ENCODE peak calls at places on chromosomes 13 and 19, in four cellular contexts. One of them, this sample, is unnamed.

GRCh38 chr13:37107868-37108267 is 2.4 kb upstream of the CSNK1A1L start:
- DNase-seq in H1: no peak
- DNase-seq in HepG2: no peak
- DNase-seq in GM12878: no peak
- DNase-seq in this sample: no peak

GRCh38 chr13:53197424-53197823 is 168.8 kb downstream of the OLFM4 start:
- DNase-seq in H1: no peak
- DNase-seq in HepG2: no peak
- DNase-seq in GM12878: no peak
- DNase-seq in this sample: no peak

GRCh38 chr19:13015361-13016231 is 20.3 kb downstream of the NFIX start:
- DNase-seq in H1: no peak
- DNase-seq in HepG2: no peak
- DNase-seq in GM12878: no peak
- DNase-seq in this sample: no peak

GRCh38 chr19:41910992-41911888 is 17.0 kb downstream of the ERFL start:
- DNase-seq in H1: no peak
- DNase-seq in HepG2: no peak
- DNase-seq in GM12878: no peak
- DNase-seq in this sample: no peak

GRCh38 chr13:27311518-27312208 is 41.0 kb downstream of the RASL11A start:
- DNase-seq in H1: no peak
- DNase-seq in HepG2: no peak
- DNase-seq in GM12878: no peak
- DNase-seq in this sample: no peak

GRCh38 chr13:113639661-113640262 is 18.2 kb downstream of the ATP4B start:
- DNase-seq in H1: no peak
- DNase-seq in HepG2: no peak
- DNase-seq in GM12878: no peak
- DNase-seq in this sample: no peak

GRCh38 chr13:38386421-38386820 is 36.8 kb downstream of the UFM1 start:
- DNase-seq in H1: no peak
- DNase-seq in HepG2: no peak
- DNase-seq in GM12878: no peak
- DNase-seq in this sample: no peak

GRCh38 chr13:97076898-97077297 is 82.6 kb upstream of the OXGR1 start:
- DNase-seq in H1: no peak
- DNase-seq in HepG2: no peak
- DNase-seq in GM12878: no peak
- DNase-seq in this sample: no peak

GRCh38 chr13:53028637-53029121 is at the start of gene OLFM4:
- DNase-seq in H1: no peak
- DNase-seq in HepG2: no peak
- DNase-seq in GM12878: no peak
- DNase-seq in this sample: no peak

GRCh38 chr19:8686549-8686948 is 12.0 kb downstream of the ACTL9 start:
- DNase-seq in H1: no peak
- DNase-seq in HepG2: no peak
- DNase-seq in GM12878: no peak
- DNase-seq in this sample: no peak

GRCh38 chr19:17234911-17235617 is 9.0 kb downstream of the OCEL1 start:
- DNase-seq in H1: no peak
- DNase-seq in HepG2: no peak
- DNase-seq in GM12878: no peak
- DNase-seq in this sample: no peak

GRCh38 chr19:17236831-17237543 is 8.7 kb downstream of the NR2F6 start:
- DNase-seq in H1: no peak
- DNase-seq in HepG2: no peak
- DNase-seq in GM12878: no peak
- DNase-seq in this sample: no peak

GRCh38 chr19:17237747-17238706 is 7.7 kb downstream of the NR2F6 start:
- DNase-seq in H1: no peak
- DNase-seq in HepG2: no peak
- DNase-seq in GM12878: no peak
- DNase-seq in this sample: no peak

GRCh38 chr19:17236414-17236716 is 9.4 kb downstream of the NR2F6 start:
- DNase-seq in H1: no peak
- DNase-seq in HepG2: no peak
- DNase-seq in GM12878: no peak
- DNase-seq in this sample: no peak

GRCh38 chr19:17235618-17236413 is 9.8 kb downstream of the OCEL1 start:
- DNase-seq in H1: no peak
- DNase-seq in HepG2: no peak
- DNase-seq in GM12878: no peak
- DNase-seq in this sample: no peak
- TF ChIP-seq ZNF274 in H1: no peak
- TF ChIP-seq ZNF274 in HepG2: no peak
- TF ChIP-seq ZNF274 in GM12878: no peak
- TF ChIP-seq ZNF274 in this sample: no peak

GRCh38 chr13:31625115-31625514 is 114.2 kb upstream of the RXFP2 start:
- DNase-seq in H1: no peak
- DNase-seq in HepG2: no peak
- DNase-seq in GM12878: no peak
- DNase-seq in this sample: no peak

GRCh38 chr13:31631071-31631470 is 108.3 kb upstream of the RXFP2 start:
- DNase-seq in H1: no peak
- DNase-seq in HepG2: no peak
- DNase-seq in GM12878: no peak
- DNase-seq in this sample: no peak

GRCh38 chr13:31631716-31632115 is 107.6 kb upstream of the RXFP2 start:
- DNase-seq in H1: no peak
- DNase-seq in HepG2: no peak
- DNase-seq in GM12878: no peak
- DNase-seq in this sample: no peak

GRCh38 chr13:31629085-31629785 is 110.1 kb upstream of the RXFP2 start:
- DNase-seq in H1: no peak
- DNase-seq in HepG2: no peak
- DNase-seq in GM12878: no peak
- DNase-seq in this sample: no peak

DNA sequence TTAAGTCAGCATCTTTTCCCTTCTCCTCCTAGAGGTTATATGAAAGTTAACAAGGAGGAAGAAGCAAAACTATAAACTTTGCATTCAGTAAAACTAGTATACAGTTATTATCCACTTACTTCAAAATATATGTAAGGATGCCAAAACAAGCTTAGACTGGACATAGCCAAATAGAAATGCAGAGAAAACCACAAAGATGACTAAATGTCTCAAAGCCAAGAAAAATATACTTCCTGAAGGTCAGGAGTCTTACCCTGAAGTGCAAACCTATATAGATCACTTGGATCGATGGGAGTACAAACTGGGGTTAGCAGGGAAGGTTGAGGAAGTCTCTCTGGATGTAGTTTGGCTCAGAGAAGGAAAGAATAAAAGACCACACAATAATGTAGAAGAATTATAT is 112.2 kb upstream of the RXFP2 start:
- DNase-seq in H1: no peak
- DNase-seq in HepG2: no peak
- DNase-seq in GM12878: no peak
- DNase-seq in this sample: no peak
- H3K4me3 ChIP-seq in H1: no peak
- H3K4me3 ChIP-seq in HepG2: no peak
- H3K4me3 ChIP-seq in GM12878: no peak
- H3K4me3 ChIP-seq in this sample: no peak

GRCh38 chr13:23599083-23599925 is 29.1 kb downstream of the TNFRSF19 start:
- DNase-seq in H1: peak
- DNase-seq in HepG2: peak
- DNase-seq in GM12878: no peak
- DNase-seq in this sample: no peak
- TF ChIP-seq SUZ12 in H1: no peak
- TF ChIP-seq SUZ12 in HepG2: no peak
- TF ChIP-seq SUZ12 in GM12878: no peak
- TF ChIP-seq SUZ12 in this sample: no peak

DNA sequence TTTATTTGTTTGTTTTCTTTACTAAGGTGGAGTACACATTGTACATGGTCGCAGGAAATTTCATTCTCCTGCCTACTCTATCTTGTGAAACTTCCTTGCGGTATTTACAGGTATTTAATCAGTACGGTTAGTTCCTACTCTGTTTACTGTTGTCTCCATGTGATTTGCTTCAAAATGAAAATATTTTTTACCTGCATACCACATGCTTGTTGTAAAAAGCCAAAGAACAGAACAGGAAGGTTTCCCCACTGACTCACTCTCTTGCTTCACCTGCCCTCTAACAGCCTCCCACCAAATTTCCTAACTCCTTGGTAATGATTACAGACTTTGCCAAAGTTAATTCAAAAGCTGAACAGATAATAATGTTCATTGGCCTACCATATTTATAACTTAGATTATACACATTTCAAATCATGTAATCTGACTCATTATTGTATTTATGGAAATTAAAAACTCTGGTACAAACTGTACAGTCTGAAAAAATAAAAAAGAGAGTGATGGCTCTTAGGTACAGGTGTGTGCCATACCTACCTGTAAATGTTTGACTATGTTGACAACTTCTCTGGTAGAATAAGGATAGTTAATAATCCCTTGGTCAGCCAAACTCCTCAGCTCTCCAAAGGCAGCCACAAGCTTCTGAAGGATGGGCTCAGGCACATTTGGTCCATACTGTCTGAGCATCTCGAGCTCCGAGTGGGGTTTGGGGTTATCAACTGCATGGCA is 239.9 kb downstream of the VWA8 start:
- DNase-seq in H1: no peak
- DNase-seq in HepG2: no peak
- DNase-seq in GM12878: no peak
- DNase-seq in this sample: no peak
- TF ChIP-seq ZNF274 in H1: no peak
- TF ChIP-seq ZNF274 in HepG2: no peak
- TF ChIP-seq ZNF274 in GM12878: no peak
- TF ChIP-seq ZNF274 in this sample: no peak

GRCh38 chr19:19537321-19538048 is 580 bp upstream of the CILP2 start:
- DNase-seq in H1: no peak
- DNase-seq in HepG2: no peak
- DNase-seq in GM12878: no peak
- DNase-seq in this sample: no peak
- H3K4me3 ChIP-seq in H1: peak
- H3K4me3 ChIP-seq in HepG2: no peak
- H3K4me3 ChIP-seq in GM12878: no peak
- H3K4me3 ChIP-seq in this sample: peak

This sample was measured in NT2/D1.